ENCODE peak calls at places on chromosomes 7 and 10, in nine cellular contexts. B, E, S, T, X, L, K, Q and G are unnamed samples.

GRCh38 chr7:40850017-40850416 is 715.2 kb downstream of the SUGCT start:
- DNase-seq in B (no peak), E (no peak), S (no peak), T (no peak), X (no peak), L (no peak), K (no peak), Q (no peak), G (no peak)

GRCh38 chr7:50393076-50393475 is 57.1 kb downstream of the FIGNL1 start:
- DNase-seq in B (no peak), E (no peak), S (no peak), T (no peak), X (no peak), L (no peak), K (no peak), Q (no peak), G (no peak)

GRCh38 chr10:22148956-22149355 is 68.9 kb downstream of the EBLN1 start:
- DNase-seq in B (no peak), E (no peak), S (no peak), T (no peak), X (no peak), L (no peak), K (no peak), Q (no peak), G (no peak)

GRCh38 chr7:76077435-76077834 is 29.5 kb downstream of the MDH2 start:
- DNase-seq in B (no peak), E (no peak), S (no peak), T (no peak), X (no peak), L (no peak), K (no peak), Q (no peak), G (no peak)

GRCh38 chr7:24926623-24927539 is 53.1 kb downstream of the OSBPL3 start:
- DNase-seq in B (no peak), E (no peak), S (no peak), T (no peak), X (no peak), L (no peak), K (no peak), Q (no peak), G (no peak)

GRCh38 chr7:110698576-110698975 is 392.4 kb upstream of the LRRN3 start:
- DNase-seq in B (no peak), E (no peak), S (no peak), T (no peak), X (no peak), L (no peak), K (no peak), Q (no peak), G (no peak)

GRCh38 chr7:80410081-80410480 is 101.8 kb downstream of the GNAT3 start:
- DNase-seq in B (no peak), E (no peak), S (no peak), T (no peak), X (no peak), L (no peak), K (no peak), Q (no peak), G (no peak)

GRCh38 chr7:77306231-77307067 is 106.8 kb upstream of the FGL2 start:
- DNase-seq in B (no peak), E (peak; percentile 29), S (no peak), T (no peak), X (no peak), L (no peak), K (no peak), Q (no peak), G (no peak)

GRCh38 chr10:132102071-132102716 is 36.4 kb downstream of the JAKMIP3 start:
- DNase-seq in B (peak; percentile 23), E (no peak), S (no peak), T (no peak), X (peak; percentile 35), L (peak; percentile 58), K (no peak), Q (peak; percentile 4), G (no peak)

GRCh38 chr7:51278797-51279196 is 37.8 kb downstream of the COBL start:
- DNase-seq in B (no peak), E (no peak), S (no peak), T (no peak), X (peak; percentile 35), L (no peak), K (no peak), Q (no peak), G (no peak)

GRCh38 chr10:10528563-10528910 is 489.1 kb upstream of the CELF2 start:
- DNase-seq in B (no peak), E (no peak), S (no peak), T (no peak), X (no peak), L (no peak), K (no peak), Q (no peak), G (no peak)

GRCh38 chr7:100655908-100656674 is at the start of gene ACTL6B:
- DNase-seq in B (peak; percentile 59), E (no peak), S (no peak), T (no peak), X (peak; percentile 99), L (no peak), K (peak; percentile 52), Q (peak; percentile 57), G (no peak)

GRCh38 chr7:155298288-155298833 is 683 bp downstream of the INSIG1 start:
- DNase-seq in B (no peak), E (no peak), S (no peak), T (no peak), X (no peak), L (no peak), K (no peak), Q (no peak), G (no peak)

GRCh38 chr7:155296788-155297516 is 726 bp upstream of the INSIG1 start:
- DNase-seq in B (peak; percentile 58), E (no peak), S (no peak), T (peak; percentile 34), X (peak; percentile 70), L (peak; percentile 94), K (peak; percentile 68), Q (peak; percentile 36), G (peak; percentile 71)

GRCh38 chr7:155295511-155295910 is 2.2 kb upstream of the INSIG1 start:
- DNase-seq in B (no peak), E (no peak), S (no peak), T (no peak), X (no peak), L (no peak), K (no peak), Q (no peak), G (no peak)

GRCh38 chr7:155297517-155298287 is at the start of gene INSIG1:
- DNase-seq in B (peak; percentile 95), E (no peak), S (peak; percentile 62), T (peak; percentile 94), X (peak; percentile 93), L (peak; percentile 97), K (peak; percentile 92), Q (peak; percentile 92), G (peak; percentile 89)

DNA sequence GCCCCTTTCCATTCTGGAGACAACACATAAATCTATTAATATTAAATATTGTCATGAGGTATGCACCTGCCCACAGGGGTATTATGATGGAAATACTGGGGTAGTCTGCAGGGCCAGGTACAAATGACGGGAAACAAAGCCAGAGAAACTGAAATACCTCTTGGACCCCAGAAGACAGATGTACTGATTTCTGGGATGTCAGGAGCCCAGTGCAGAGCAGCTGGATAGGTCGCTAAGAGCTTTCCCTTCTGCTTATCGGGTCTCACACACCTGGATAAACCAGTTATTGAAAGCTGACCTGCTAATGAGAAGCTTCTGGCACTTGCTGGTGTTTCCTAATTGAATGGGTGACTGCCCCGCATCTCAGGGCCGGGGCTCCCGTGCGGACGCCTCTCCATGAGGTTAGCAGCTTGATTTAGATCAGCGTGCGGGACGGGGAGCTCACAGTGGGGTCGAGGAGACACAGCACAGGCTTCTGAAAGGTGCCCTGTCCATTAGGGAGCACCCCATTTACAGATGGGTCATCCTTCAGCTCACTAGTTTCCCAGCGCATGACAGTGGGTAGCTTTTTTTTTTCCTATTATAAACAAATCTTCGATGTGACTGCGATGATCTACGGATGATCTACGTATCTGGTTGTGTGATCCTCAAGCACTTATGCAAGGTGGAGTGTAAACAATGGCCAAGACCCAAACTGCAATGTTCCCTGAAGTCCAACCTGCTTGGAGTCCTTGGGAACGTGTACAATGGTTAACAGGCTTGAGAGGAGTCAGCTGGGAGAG is 1.5 kb upstream of the INSIG1 start:
- DNase-seq in B (no peak), E (no peak), S (no peak), T (no peak), X (no peak), L (no peak), K (peak; percentile 40), Q (no peak), G (no peak)
- TF ChIP-seq POLR2A in B (no peak), E (no peak), S (no peak), T (no peak), X (no peak), L (no peak), K (no peak), Q (no peak), G (peak; percentile 8)

DNA sequence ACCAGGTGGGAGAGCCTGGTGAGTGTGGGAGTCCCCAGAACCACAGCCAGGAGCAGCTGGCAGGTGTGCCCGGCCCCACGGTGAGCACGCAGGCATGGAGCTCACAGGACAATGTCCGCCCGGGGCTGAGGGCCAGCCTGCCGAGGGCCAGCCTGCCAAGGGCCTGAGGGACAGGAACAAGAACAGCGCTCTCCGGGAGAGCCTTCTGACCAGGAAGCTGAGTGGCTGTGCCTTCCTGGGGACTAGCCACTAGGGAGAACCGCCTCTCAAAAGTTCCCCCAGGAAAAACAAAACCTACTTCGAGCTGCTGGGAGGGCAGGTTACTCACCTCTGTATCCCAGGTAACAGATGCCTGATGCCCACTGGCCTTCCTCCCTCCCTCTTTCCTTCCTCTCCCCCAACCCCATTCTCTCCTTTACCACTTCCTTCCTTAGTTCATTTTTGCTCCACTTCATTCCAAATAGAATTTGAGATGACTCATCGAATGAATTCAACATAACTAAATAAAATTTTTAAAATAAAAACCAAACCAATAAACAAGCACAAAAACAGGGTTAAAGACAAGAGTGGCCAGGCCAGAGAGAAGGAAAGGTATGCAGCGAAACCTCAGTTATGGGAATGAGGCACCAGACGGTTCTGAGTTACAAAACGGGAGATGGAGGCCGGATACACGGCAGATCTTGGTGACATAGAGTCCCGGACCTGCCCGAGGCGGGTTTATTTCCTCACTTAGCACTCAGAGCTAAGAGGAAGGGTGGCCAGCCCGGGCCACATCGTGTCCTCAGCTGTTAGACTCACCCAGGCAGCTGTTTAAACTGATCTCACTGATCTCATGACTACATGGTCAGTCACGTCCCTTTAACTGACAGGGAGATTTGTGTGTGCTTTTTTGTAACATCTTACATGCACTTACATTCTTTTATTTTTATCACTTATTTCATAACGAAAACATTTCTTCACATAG is 128.5 kb downstream of the TNS3 start:
- DNase-seq in B (peak; percentile 83), E (no peak), S (no peak), T (peak; percentile 22), X (no peak), L (no peak), K (peak; percentile 34), Q (peak; percentile 47), G (peak; percentile 96)
- TF ChIP-seq POLR2A in B (no peak), E (no peak), S (no peak), T (no peak), X (no peak), L (no peak), K (no peak), Q (no peak), G (no peak)

GRCh38 chr10:11823122-11823988 is at the start of gene PROSER2:
- DNase-seq in B (peak; percentile 72), E (no peak), S (no peak), T (peak; percentile 64), X (peak; percentile 76), L (peak; percentile 79), K (peak; percentile 51), Q (peak; percentile 30), G (peak; percentile 71)
- TF ChIP-seq POLR2A in B (no peak), E (peak; percentile 38), S (peak; percentile 54), T (peak; percentile 91), X (no peak), L (peak; percentile 52), K (peak; percentile 57), Q (no peak), G (peak; percentile 62)

GRCh38 chr7:37920619-37921339 is at the start of gene EPDR1:
- DNase-seq in B (no peak), E (peak; percentile 74), S (no peak), T (peak; percentile 54), X (peak; percentile 78), L (peak; percentile 80), K (peak; percentile 71), Q (peak; percentile 49), G (peak; percentile 76)
- TF ChIP-seq POLR2A in B (no peak), E (peak; percentile 75), S (peak; percentile 63), T (no peak), X (no peak), L (no peak), K (no peak), Q (no peak), G (peak; percentile 90)